ENCODE peak calls at places on chromosomes 1 and 21, in four cellular contexts. One of them, this sample, is unnamed.

GRCh38 chr1:228474507-228474906 is 12.7 kb upstream of the RNF187 start:
- DNase-seq in NCI-H1092: no peak
- DNase-seq in fibroblast of pulmonary artery: no peak
- DNase-seq in activated T-cell treated with anti-CD3 and anti-CD28 coated beads for 24 hours: no peak
- DNase-seq in this sample: no peak

GRCh38 chr1:51301152-51301843 is 29.1 kb downstream of the TTC39A start:
- DNase-seq in NCI-H1092: no peak
- DNase-seq in fibroblast of pulmonary artery: no peak
- DNase-seq in activated T-cell treated with anti-CD3 and anti-CD28 coated beads for 24 hours: no peak
- DNase-seq in this sample: no peak

GRCh38 chr1:39672551-39672947 is 642 bp upstream of the NT5C1A start:
- DNase-seq in NCI-H1092: no peak
- DNase-seq in fibroblast of pulmonary artery: no peak
- DNase-seq in activated T-cell treated with anti-CD3 and anti-CD28 coated beads for 24 hours: no peak
- DNase-seq in this sample: no peak

GRCh38 chr1:171645553-171646336 is 6.7 kb downstream of the MYOC start:
- DNase-seq in NCI-H1092: no peak
- DNase-seq in fibroblast of pulmonary artery: peak; percentile 51
- DNase-seq in activated T-cell treated with anti-CD3 and anti-CD28 coated beads for 24 hours: no peak
- DNase-seq in this sample: no peak

GRCh38 chr1:246530482-246530881 is 23.4 kb upstream of the SMYD3 start:
- DNase-seq in NCI-H1092: no peak
- DNase-seq in fibroblast of pulmonary artery: no peak
- DNase-seq in activated T-cell treated with anti-CD3 and anti-CD28 coated beads for 24 hours: no peak
- DNase-seq in this sample: no peak

GRCh38 chr21:46639489-46640386 is 4.3 kb downstream of the PRMT2 start:
- DNase-seq in NCI-H1092: no peak
- DNase-seq in fibroblast of pulmonary artery: peak; percentile 50
- DNase-seq in activated T-cell treated with anti-CD3 and anti-CD28 coated beads for 24 hours: no peak
- DNase-seq in this sample: no peak

GRCh38 chr1:243848165-243849088 is 1.6 kb downstream of the AKT3 start:
- DNase-seq in NCI-H1092: no peak
- DNase-seq in fibroblast of pulmonary artery: no peak
- DNase-seq in activated T-cell treated with anti-CD3 and anti-CD28 coated beads for 24 hours: no peak
- DNase-seq in this sample: no peak

GRCh38 chr1:156511656-156512055 is 11.1 kb upstream of the MEF2D start:
- DNase-seq in NCI-H1092: no peak
- DNase-seq in fibroblast of pulmonary artery: no peak
- DNase-seq in activated T-cell treated with anti-CD3 and anti-CD28 coated beads for 24 hours: no peak
- DNase-seq in this sample: no peak

GRCh38 chr1:219517031-219517430 is 95.9 kb downstream of the ZC3H11B start:
- DNase-seq in NCI-H1092: no peak
- DNase-seq in fibroblast of pulmonary artery: no peak
- DNase-seq in activated T-cell treated with anti-CD3 and anti-CD28 coated beads for 24 hours: no peak
- DNase-seq in this sample: no peak

GRCh38 chr1:244102051-244102450 is 51.0 kb downstream of the ZBTB18 start:
- DNase-seq in NCI-H1092: no peak
- DNase-seq in fibroblast of pulmonary artery: no peak
- DNase-seq in activated T-cell treated with anti-CD3 and anti-CD28 coated beads for 24 hours: no peak
- DNase-seq in this sample: no peak

GRCh38 chr1:206682111-206682510 is 2.6 kb upstream of the MAPKAPK2 start:
- DNase-seq in NCI-H1092: no peak
- DNase-seq in fibroblast of pulmonary artery: no peak
- DNase-seq in activated T-cell treated with anti-CD3 and anti-CD28 coated beads for 24 hours: no peak
- DNase-seq in this sample: no peak

This sample was measured in NCI-H748 treated with DMSO at 0.1 percent for 48 hours.